ENCODE peak calls at places on chromosomes 1 and 21, in six cellular contexts. U, S, D, G, F and J are unnamed samples. For H3K9me3, the result is how much of the 10 kb centered on the place peaks cover.

GRCh38 chr1:15058261-15058660 is 95.3 kb upstream of the TMEM51 start:
- DNase-seq in S (no peak), G (no peak), F (no peak), D (no peak), U (no peak), J (no peak)

GRCh38 chr1:37305108-37305507 is 169.3 kb upstream of the ZC3H12A start:
- DNase-seq in S (no peak), G (no peak), D (no peak), F (no peak), U (no peak), J (no peak)

GRCh38 chr1:178664278-178664677 is 60.8 kb upstream of the RALGPS2 start:
- DNase-seq in G (no peak), D (no peak), U (no peak), F (no peak), S (no peak), J (no peak)

GRCh38 chr1:198423701-198424100 is 116.8 kb downstream of the ATP6V1G3 start:
- DNase-seq in S (no peak), D (no peak), F (no peak), G (no peak), U (no peak), J (no peak)

GRCh38 chr1:76428027-76428426 is 353.5 kb downstream of the ST6GALNAC3 start:
- DNase-seq in S (no peak), F (no peak), D (no peak), G (no peak), U (no peak), J (no peak)

GRCh38 chr1:170872663-170873062 is 62.7 kb upstream of the MROH9 start:
- DNase-seq in D (no peak), G (no peak), F (no peak), S (no peak), U (no peak), J (no peak)

GRCh38 chr1:3618904-3619671 is 5.7 kb upstream of the TPRG1L start:
- DNase-seq in U (peak), F (peak), D (peak), S (peak), G (peak), J (peak)

GRCh38 chr1:248857201-248857600 is 1.7 kb downstream of the ZNF692 start:
- DNase-seq in F (no peak), D (peak), U (peak), S (no peak), G (no peak), J (no peak)

GRCh38 chr1:9890224-9890731 is 19.8 kb downstream of the CTNNBIP1 start:
- DNase-seq in U (no peak), S (no peak), G (peak), F (no peak), D (peak), J (no peak)

GRCh38 chr21:42162831-42163510 is 56.0 kb upstream of the ABCG1 start:
- DNase-seq in F (no peak), U (no peak), G (no peak), S (no peak), D (peak), J (no peak)

GRCh38 chr1:64127297-64127696 is 76.1 kb upstream of the UBE2U start:
- DNase-seq in G (no peak), F (no peak), U (no peak), D (no peak), S (no peak), J (no peak)

GRCh38 chr1:116372186-116372585 is 858 bp upstream of the ATP1A1 start:
- DNase-seq in G (no peak), F (no peak), S (no peak), U (no peak), D (peak), J (no peak)

GRCh38 chr1:15741183-15741850 is 982 bp upstream of the TMEM82 start:
- DNase-seq in D (peak), S (no peak), F (peak), G (peak), U (peak), J (peak)

GRCh38 chr1:204190212-204191211 is 5.8 kb downstream of the KISS1 start:
- DNase-seq in U (no peak), G (no peak), D (peak), S (no peak), F (no peak), J (no peak)

GRCh38 chr1:180234369-180235076 is 4.5 kb downstream of the LHX4 start:
- DNase-seq in S (no peak), F (no peak), D (peak), U (peak), G (no peak), J (no peak)

GRCh38 chr1:115242543-115242942 is 95.5 kb downstream of the NGF start:
- DNase-seq in D (no peak), F (no peak), G (no peak), U (no peak), S (no peak), J (no peak)

GRCh38 chr21:38804617-38805281 is 980 bp upstream of the ETS2 start:
- DNase-seq in G (peak), U (peak), F (no peak), S (no peak), D (peak), J (peak)

GRCh38 chr1:38586993-38587646 is 272.5 kb downstream of the RRAGC start:
- DNase-seq in D (peak), F (peak), S (no peak), U (no peak), G (peak), J (peak)

GRCh38 chr1:17596186-17596585 is 56.7 kb downstream of the ARHGEF10L start:
- DNase-seq in S (no peak), U (peak), G (no peak), D (peak), F (no peak), J (no peak)

GRCh38 chr1:34695580-34695979 is 59.3 kb upstream of the GJB5 start:
- DNase-seq in U (no peak), G (no peak), D (no peak), F (no peak), S (no peak), J (no peak)

GRCh38 chr1:34693081-34693480 is 61.8 kb upstream of the GJB5 start:
- DNase-seq in F (no peak), U (no peak), S (no peak), G (no peak), D (no peak), J (no peak)

GRCh38 chr1:34701326-34702129 is 53.3 kb upstream of the GJB5 start:
- DNase-seq in D (no peak), G (no peak), S (no peak), F (no peak), U (no peak), J (no peak)

GRCh38 chr1:34694383-34694782 is 60.5 kb upstream of the GJB5 start:
- DNase-seq in D (no peak), F (no peak), S (no peak), U (no peak), G (no peak), J (no peak)

DNA sequence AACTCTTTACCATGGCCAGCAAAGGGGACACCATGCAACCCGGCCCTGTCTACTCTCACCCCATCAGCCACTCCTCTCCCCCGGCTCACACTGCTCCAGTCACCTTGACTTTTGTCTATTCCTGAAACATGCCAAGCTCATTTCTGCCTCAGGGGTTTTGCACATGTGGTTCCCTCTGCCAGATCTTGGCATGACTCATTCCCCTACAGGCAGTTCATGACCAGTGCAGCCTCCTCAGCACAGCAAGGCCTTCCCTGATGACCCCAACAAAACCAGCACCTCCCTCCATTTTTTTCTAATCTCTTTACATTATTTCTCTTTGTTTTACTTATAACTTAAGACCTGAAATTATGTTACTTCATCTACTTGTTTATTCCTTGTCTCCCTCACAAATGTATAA is 58.6 kb upstream of the GJB5 start:
- DNase-seq in G (no peak), S (no peak), U (no peak), F (no peak), D (no peak), J (no peak)
- TF ChIP-seq CTCF in G (no peak), S (no peak), U (no peak), F (no peak), D (no peak), J (no peak)

DNA sequence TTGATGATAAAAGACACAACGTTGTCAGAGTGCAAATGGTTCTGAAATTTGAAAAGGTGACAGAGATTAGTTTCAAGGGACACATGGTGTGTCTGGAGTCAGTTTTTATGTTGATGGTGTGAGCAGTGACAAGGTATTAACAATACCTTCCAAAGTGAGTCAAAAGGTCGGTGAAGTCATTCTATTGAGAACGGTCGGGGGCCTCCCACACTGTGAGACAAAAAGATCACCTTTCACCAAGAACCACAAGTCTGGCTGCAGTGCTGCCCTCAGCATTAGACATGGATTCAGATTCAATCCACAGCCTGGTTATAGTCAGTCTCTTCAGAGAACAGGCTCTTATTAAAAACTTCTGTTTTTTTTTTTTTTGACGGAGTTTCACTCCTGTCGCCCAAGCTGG is 26.5 kb downstream of the ZNF124 start:
- DNase-seq in U (no peak), F (no peak), S (no peak), G (no peak), D (no peak), J (no peak)
- H3K9me3 ChIP-seq in U (under half), F (half or more), S (half or more), G (half or more), D (under half), J (under half)

DNA sequence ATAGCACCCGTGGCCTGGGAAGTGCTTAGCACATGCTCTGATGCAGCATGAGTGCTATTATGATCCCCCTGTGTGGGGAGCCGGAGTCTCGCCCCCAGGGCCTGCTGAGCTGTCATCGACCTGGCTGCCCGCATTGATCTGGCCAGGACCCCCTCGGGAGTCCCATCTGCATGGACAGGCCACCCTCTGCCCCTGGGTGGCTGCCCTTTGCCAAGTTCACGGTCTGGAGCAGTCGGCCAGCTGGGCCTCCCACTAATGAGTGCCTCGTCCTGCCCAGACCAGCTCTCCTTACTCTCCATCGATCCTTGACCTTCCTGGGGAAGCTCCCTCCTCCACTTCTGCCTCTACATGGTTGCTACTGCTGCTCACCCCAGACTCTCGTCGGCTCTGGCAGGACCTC is 121.8 kb upstream of the RUNX3 start:
- DNase-seq in D (no peak), F (no peak), G (no peak), U (no peak), S (no peak), J (no peak)
- H3K27ac ChIP-seq in D (no peak), F (no peak), G (no peak), U (no peak), S (no peak), J (no peak)

GRCh38 chr1:157170677-157171515 is 32.7 kb upstream of the ETV3 start:
- DNase-seq in G (no peak), F (peak), S (no peak), U (no peak), D (peak), J (peak)
- TF ChIP-seq CTCF in G (peak), F (peak), S (no peak), U (no peak), D (peak), J (peak)

DNA sequence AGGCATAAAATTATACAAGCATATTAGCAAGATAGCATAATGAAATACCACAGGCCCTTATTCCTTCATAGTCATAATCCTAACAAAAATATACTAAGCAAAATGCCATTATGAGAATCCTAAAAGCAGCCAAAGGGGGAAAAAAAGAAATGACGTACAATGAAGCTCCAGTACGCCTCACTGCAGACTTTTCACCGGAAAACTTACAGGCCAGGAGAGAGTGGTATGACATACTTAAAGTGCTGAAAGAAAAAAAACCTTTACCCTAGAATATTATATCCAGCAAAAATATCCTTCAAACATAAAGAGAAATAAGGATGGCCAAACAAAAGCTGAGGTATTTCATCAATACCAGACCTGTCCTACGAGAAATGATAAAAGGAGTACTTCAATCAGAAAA is 19.5 kb downstream of the ZNF695 start:
- DNase-seq in S (no peak), F (no peak), D (no peak), G (no peak), U (no peak), J (no peak)
- H3K9me3 ChIP-seq in S (half or more), F (half or more), D (under half), G (half or more), U (under half), J (under half)